ENCODE peak calls at places on chromosomes 16 and 17, in five cellular contexts. C is GM12891; P is activated naive CD8-positive, alpha-beta T cell treated with anti-CD3 and anti-CD28 coated beads, Interleukin-2, amount 50 U/mL, for 24 hours; W is HTR-8/SVneo; J is ELR. G is an unnamed sample.

GRCh38 chr17:8022358-8023038 is 16.4 kb upstream of the ALOX15B start:
- DNase-seq in J (no peak), P (no peak), C (no peak), W (no peak), G (no peak)

GRCh38 chr17:82449883-82450356 is 632 bp downstream of the CYBC1 start:
- DNase-seq in P (peak; percentile 55), C (no peak), W (no peak), J (no peak), G (no peak)

GRCh38 chr16:50310308-50311133 is 44.2 kb downstream of the ADCY7 start:
- DNase-seq in C (no peak), P (no peak), W (no peak), J (no peak), G (no peak)

GRCh38 chr17:13941781-13942180 is 127.5 kb upstream of the COX10 start:
- DNase-seq in C (no peak), P (no peak), W (no peak), J (no peak), G (no peak)

GRCh38 chr17:61689610-61690180 is 98.7 kb upstream of the NACA2 start:
- DNase-seq in J (peak; percentile 68), W (no peak), C (no peak), P (no peak), G (no peak)

GRCh38 chr17:44878627-44879221 is 20.5 kb downstream of the EFTUD2 start:
- DNase-seq in P (no peak), J (peak; percentile 68), W (peak; percentile 66), C (no peak), G (peak; percentile 36)

GRCh38 chr17:39281806-39282205 is 56.1 kb upstream of the STAC2 start:
- DNase-seq in C (no peak), J (no peak), P (no peak), W (no peak), G (no peak)

GRCh38 chr17:35069311-35069710 is 5.8 kb upstream of the RFFL start:
- DNase-seq in J (peak; percentile 58), C (no peak), W (no peak), P (no peak), G (no peak)

GRCh38 chr16:1428511-1428910 is 2.4 kb upstream of the PERCC1 start:
- DNase-seq in J (peak; percentile 19), C (peak; percentile 93), W (no peak), P (peak; percentile 72), G (peak; percentile 75)

GRCh38 chr16:28163699-28164584 is 47.8 kb downstream of the XPO6 start:
- DNase-seq in P (no peak), W (no peak), J (no peak), C (no peak), G (no peak)

GRCh38 chr16:86074651-86075487 is 175.9 kb downstream of the IRF8 start:
- DNase-seq in C (no peak), W (no peak), P (no peak), J (peak; percentile 42), G (no peak)

GRCh38 chr16:19105131-19105530 is 8.6 kb upstream of the ITPRIPL2 start:
- DNase-seq in P (no peak), C (no peak), J (no peak), W (no peak), G (no peak)

GRCh38 chr17:45771473-45771959 is 12.6 kb upstream of the CRHR1 start:
- DNase-seq in W (no peak), J (no peak), C (no peak), P (no peak), G (no peak)

GRCh38 chr16:75354170-75354569 is 79.1 kb downstream of the CFDP1 start:
- DNase-seq in W (no peak), J (no peak), C (no peak), P (no peak), G (no peak)

GRCh38 chr17:16515933-16516332 is 23.9 kb upstream of the LRRC75A start:
- DNase-seq in C (no peak), P (no peak), W (no peak), J (no peak), G (no peak)

GRCh38 chr17:73875346-73875745 is 231.1 kb upstream of the SDK2 start:
- DNase-seq in W (no peak), P (no peak), C (no peak), J (no peak), G (no peak)

GRCh38 chr16:89485701-89486246 is 4.6 kb downstream of the ANKRD11 start:
- DNase-seq in P (no peak), J (no peak), C (no peak), W (no peak), G (no peak)

GRCh38 chr16:8866118-8866883 is 2.5 kb downstream of the CARHSP1 start:
- DNase-seq in P (no peak), W (no peak), J (no peak), C (no peak), G (no peak)

GRCh38 chr16:11494433-11494832 is 92.3 kb downstream of the LITAF start:
- DNase-seq in P (no peak), J (no peak), C (no peak), W (no peak), G (no peak)

GRCh38 chr17:82080789-82081464 is 15.3 kb upstream of the DUS1L start:
- DNase-seq in C (no peak), W (no peak), P (no peak), J (no peak), G (no peak)

GRCh38 chr16:48536600-48537200 is 73.3 kb downstream of the N4BP1 start:
- DNase-seq in P (no peak), J (no peak), W (no peak), C (no peak), G (peak; percentile 20)

GRCh38 chr17:64328875-64329405 is 61.7 kb downstream of the PECAM1 start:
- DNase-seq in C (no peak), P (no peak), W (no peak), J (no peak), G (no peak)

G was measured in GM10248.